ENCODE peak calls at places on chromosome 18, in six cellular contexts. B, G, X, W, T and Q are unnamed samples.

GRCh38 chr18:69400976-69401474 is 337 bp downstream of the DOK6 start:
- DNase-seq in B (no peak), G (peak), X (no peak), W (no peak), T (no peak), Q (no peak)

GRCh38 chr18:58496231-58496630 is 132.7 kb downstream of the ALPK2 start:
- DNase-seq in B (no peak), G (no peak), X (no peak), W (no peak), T (no peak), Q (no peak)

GRCh38 chr18:78237864-78238263 is 741.8 kb upstream of the SALL3 start:
- DNase-seq in B (no peak), G (no peak), X (no peak), W (no peak), T (no peak), Q (no peak)

GRCh38 chr18:46239549-46239948 is 135.4 kb downstream of the HAUS1 start:
- DNase-seq in B (no peak), G (no peak), X (no peak), W (no peak), T (no peak), Q (no peak)

GRCh38 chr18:9782073-9782857 is 74.2 kb downstream of the RAB31 start:
- DNase-seq in B (no peak), G (no peak), X (no peak), W (peak), T (no peak), Q (peak)

GRCh38 chr18:63553117-63553516 is 10.9 kb downstream of the SERPINB12 start:
- DNase-seq in B (no peak), G (no peak), X (no peak), W (no peak), T (no peak), Q (peak)

GRCh38 chr18:65175681-65176080 is 575.1 kb upstream of the CDH7 start:
- DNase-seq in B (no peak), G (no peak), X (no peak), W (no peak), T (no peak), Q (no peak)

GRCh38 chr18:57088883-57089282 is 58.0 kb upstream of the BOD1L2 start:
- DNase-seq in B (no peak), G (peak), X (no peak), W (no peak), T (no peak), Q (no peak)

GRCh38 chr18:65721634-65722033 is 29.2 kb upstream of the CDH7 start:
- DNase-seq in B (no peak), G (no peak), X (no peak), W (no peak), T (no peak), Q (no peak)

GRCh38 chr18:76757343-76757742 is 65.0 kb upstream of the ZNF236 start:
- DNase-seq in B (no peak), G (no peak), X (no peak), W (no peak), T (no peak), Q (no peak)

GRCh38 chr18:35519148-35519899 is 21.6 kb upstream of the INO80C start:
- DNase-seq in B (no peak), G (no peak), X (no peak), W (no peak), T (no peak), Q (no peak)

GRCh38 chr18:8462651-8463185 is 146.5 kb upstream of the RAB12 start:
- DNase-seq in B (no peak), G (no peak), X (no peak), W (no peak), T (no peak), Q (no peak)

GRCh38 chr18:62505669-62506494 is 16.9 kb upstream of the ZCCHC2 start:
- DNase-seq in B (no peak), G (no peak), X (no peak), W (no peak), T (no peak), Q (peak)

GRCh38 chr18:11739893-11740292 is 50.8 kb downstream of the GNAL start:
- DNase-seq in B (no peak), G (no peak), X (no peak), W (no peak), T (no peak), Q (no peak)

GRCh38 chr18:45168883-45169585 is 446.2 kb upstream of the SLC14A2 start:
- DNase-seq in B (no peak), G (no peak), X (no peak), W (no peak), T (no peak), Q (peak)

GRCh38 chr18:10049721-10050120 is 135.9 kb downstream of the VAPA start:
- DNase-seq in B (no peak), G (peak), X (no peak), W (no peak), T (no peak), Q (no peak)

GRCh38 chr18:76390452-76391035 is 104.5 kb downstream of the ZNF516 start:
- DNase-seq in B (no peak), G (no peak), X (no peak), W (no peak), T (no peak), Q (no peak)

GRCh38 chr18:79936641-79937040 is 14.8 kb downstream of the SLC66A2 start:
- DNase-seq in B (peak), G (no peak), X (no peak), W (no peak), T (no peak), Q (no peak)

GRCh38 chr18:72940509-72940908 is 72.7 kb upstream of the NETO1 start:
- DNase-seq in B (no peak), G (no peak), X (no peak), W (no peak), T (no peak), Q (no peak)

GRCh38 chr18:74775239-74775638 is 177.6 kb downstream of the ZNF407 start:
- DNase-seq in B (no peak), G (no peak), X (no peak), W (no peak), T (no peak), Q (peak)

GRCh38 chr18:77071711-77072292 is 60.8 kb downstream of the MBP start:
- DNase-seq in B (no peak), G (no peak), X (peak), W (peak), T (no peak), Q (peak)

GRCh38 chr18:72672364-72673151 is 128.4 kb upstream of the CBLN2 start:
- DNase-seq in B (peak), G (peak), X (no peak), W (peak), T (no peak), Q (peak)

GRCh38 chr18:76493213-76494107 is 1.6 kb downstream of the ZNF516 start:
- DNase-seq in B (peak), G (peak), X (no peak), W (no peak), T (no peak), Q (peak)

GRCh38 chr18:32048507-32049091 is 30.0 kb downstream of the RNF125 start:
- DNase-seq in B (no peak), G (no peak), X (no peak), W (no peak), T (no peak), Q (peak)

GRCh38 chr18:433960-434359 is 66.5 kb downstream of the COLEC12 start:
- DNase-seq in B (no peak), G (no peak), X (no peak), W (no peak), T (no peak), Q (no peak)

GRCh38 chr18:48545690-48546365 is 7.0 kb downstream of the CTIF start:
- DNase-seq in B (peak), G (peak), X (no peak), W (no peak), T (peak), Q (peak)

GRCh38 chr18:23727707-23728493 is 38.6 kb downstream of the LAMA3 start:
- DNase-seq in B (no peak), G (no peak), X (no peak), W (no peak), T (no peak), Q (no peak)

GRCh38 chr18:56709463-56709862 is 58.3 kb downstream of the WDR7 start:
- DNase-seq in B (peak), G (peak), X (peak), W (peak), T (no peak), Q (peak)

GRCh38 chr18:75874401-75875093 is 447.0 kb upstream of the SMIM21 start:
- DNase-seq in B (peak), G (peak), X (no peak), W (no peak), T (no peak), Q (no peak)

GRCh38 chr18:46333371-46334199 is 229.4 kb downstream of the HAUS1 start:
- DNase-seq in B (peak), G (peak), X (peak), W (no peak), T (peak), Q (peak)

GRCh38 chr18:23071285-23071684 is 64.0 kb upstream of the CABLES1 start:
- DNase-seq in B (no peak), G (no peak), X (peak), W (no peak), T (no peak), Q (peak)

GRCh38 chr18:76821875-76822509 is 365 bp upstream of the ZNF236 start:
- DNase-seq in B (peak), G (peak), X (peak), W (no peak), T (peak), Q (no peak)

GRCh38 chr18:23827681-23828080 is 138.4 kb downstream of the LAMA3 start:
- DNase-seq in B (no peak), G (no peak), X (no peak), W (no peak), T (no peak), Q (no peak)

GRCh38 chr18:34729264-34729663 is 19.2 kb downstream of the DTNA start:
- DNase-seq in B (peak), G (peak), X (no peak), W (no peak), T (no peak), Q (peak)

GRCh38 chr18:8705280-8705940 is at the start of gene MTCL1:
- DNase-seq in B (peak), G (peak), X (no peak), W (no peak), T (no peak), Q (no peak)

GRCh38 chr18:9147440-9148238 is 11.1 kb downstream of the ANKRD12 start:
- DNase-seq in B (peak), G (peak), X (peak), W (peak), T (no peak), Q (peak)

GRCh38 chr18:26482567-26482966 is 65.8 kb downstream of the KCTD1 start:
- DNase-seq in B (no peak), G (no peak), X (no peak), W (no peak), T (no peak), Q (peak)

GRCh38 chr18:44958450-44958849 is 277.8 kb downstream of the SETBP1 start:
- DNase-seq in B (no peak), G (no peak), X (no peak), W (no peak), T (no peak), Q (no peak)